ENCODE peak calls at places on chromosomes 13 and 19, in ten cellular contexts. One of them, this sample, is unnamed.

GRCh38 chr13:50474094-50474654 is 369.3 kb downstream of the DLEU7 start:
- DNase-seq in hypothalamus: no peak
- DNase-seq in left cardiac atrium: no peak
- DNase-seq in stimulated activated CD4-positive, alpha-beta T cell treated with anti-CD3 and anti-CD28 coated beads, TNF-alpha, amount 100 ng/mL, for 48 hours: no peak
- DNase-seq in right cardiac atrium: no peak
- DNase-seq in CD8-positive, alpha-beta T cell: no peak
- DNase-seq in NCI-H2029 treated with DMSO at 0.1 percent for 48 hours: no peak
- DNase-seq in OCI-LY7: no peak
- DNase-seq in GM04503: no peak
- DNase-seq in mesenteric fat pad: no peak
- DNase-seq in this sample: no peak

GRCh38 chr19:55383789-55384575 is at the start of gene TMEM238:
- DNase-seq in hypothalamus: peak
- DNase-seq in left cardiac atrium: peak
- DNase-seq in stimulated activated CD4-positive, alpha-beta T cell treated with anti-CD3 and anti-CD28 coated beads, TNF-alpha, amount 100 ng/mL, for 48 hours: no peak
- DNase-seq in right cardiac atrium: peak
- DNase-seq in CD8-positive, alpha-beta T cell: peak
- DNase-seq in NCI-H2029 treated with DMSO at 0.1 percent for 48 hours: no peak
- DNase-seq in OCI-LY7: peak
- DNase-seq in GM04503: no peak
- DNase-seq in mesenteric fat pad: no peak
- DNase-seq in this sample: peak

GRCh38 chr13:82480415-82480814 is 1401.9 kb downstream of the SLITRK1 start:
- DNase-seq in hypothalamus: no peak
- DNase-seq in left cardiac atrium: no peak
- DNase-seq in stimulated activated CD4-positive, alpha-beta T cell treated with anti-CD3 and anti-CD28 coated beads, TNF-alpha, amount 100 ng/mL, for 48 hours: no peak
- DNase-seq in right cardiac atrium: no peak
- DNase-seq in CD8-positive, alpha-beta T cell: no peak
- DNase-seq in NCI-H2029 treated with DMSO at 0.1 percent for 48 hours: no peak
- DNase-seq in OCI-LY7: no peak
- DNase-seq in GM04503: no peak
- DNase-seq in mesenteric fat pad: no peak
- DNase-seq in this sample: peak

GRCh38 chr19:58000677-58001076 is 1.9 kb downstream of the ZNF606 start:
- DNase-seq in hypothalamus: no peak
- DNase-seq in left cardiac atrium: no peak
- DNase-seq in stimulated activated CD4-positive, alpha-beta T cell treated with anti-CD3 and anti-CD28 coated beads, TNF-alpha, amount 100 ng/mL, for 48 hours: no peak
- DNase-seq in right cardiac atrium: no peak
- DNase-seq in CD8-positive, alpha-beta T cell: no peak
- DNase-seq in NCI-H2029 treated with DMSO at 0.1 percent for 48 hours: no peak
- DNase-seq in OCI-LY7: no peak
- DNase-seq in GM04503: no peak
- DNase-seq in mesenteric fat pad: no peak
- DNase-seq in this sample: no peak

GRCh38 chr13:102862624-102863210 is 16.9 kb downstream of the ERCC5 start:
- DNase-seq in hypothalamus: no peak
- DNase-seq in left cardiac atrium: no peak
- DNase-seq in stimulated activated CD4-positive, alpha-beta T cell treated with anti-CD3 and anti-CD28 coated beads, TNF-alpha, amount 100 ng/mL, for 48 hours: no peak
- DNase-seq in right cardiac atrium: no peak
- DNase-seq in CD8-positive, alpha-beta T cell: no peak
- DNase-seq in NCI-H2029 treated with DMSO at 0.1 percent for 48 hours: no peak
- DNase-seq in OCI-LY7: no peak
- DNase-seq in GM04503: no peak
- DNase-seq in mesenteric fat pad: no peak
- DNase-seq in this sample: no peak

GRCh38 chr13:92187378-92187989 is 789.1 kb downstream of the GPC5 start:
- DNase-seq in hypothalamus: no peak
- DNase-seq in left cardiac atrium: no peak
- DNase-seq in stimulated activated CD4-positive, alpha-beta T cell treated with anti-CD3 and anti-CD28 coated beads, TNF-alpha, amount 100 ng/mL, for 48 hours: no peak
- DNase-seq in right cardiac atrium: no peak
- DNase-seq in CD8-positive, alpha-beta T cell: no peak
- DNase-seq in NCI-H2029 treated with DMSO at 0.1 percent for 48 hours: peak
- DNase-seq in OCI-LY7: peak
- DNase-seq in GM04503: peak
- DNase-seq in mesenteric fat pad: no peak
- DNase-seq in this sample: peak

GRCh38 chr13:65497265-65497664 is 1732.9 kb downstream of the PCDH9 start:
- DNase-seq in hypothalamus: no peak
- DNase-seq in left cardiac atrium: no peak
- DNase-seq in stimulated activated CD4-positive, alpha-beta T cell treated with anti-CD3 and anti-CD28 coated beads, TNF-alpha, amount 100 ng/mL, for 48 hours: no peak
- DNase-seq in right cardiac atrium: no peak
- DNase-seq in CD8-positive, alpha-beta T cell: no peak
- DNase-seq in NCI-H2029 treated with DMSO at 0.1 percent for 48 hours: no peak
- DNase-seq in OCI-LY7: no peak
- DNase-seq in GM04503: peak
- DNase-seq in mesenteric fat pad: no peak
- DNase-seq in this sample: no peak

GRCh38 chr19:2747349-2747748 is 7.5 kb upstream of the SLC39A3 start:
- DNase-seq in hypothalamus: no peak
- DNase-seq in left cardiac atrium: no peak
- DNase-seq in stimulated activated CD4-positive, alpha-beta T cell treated with anti-CD3 and anti-CD28 coated beads, TNF-alpha, amount 100 ng/mL, for 48 hours: no peak
- DNase-seq in right cardiac atrium: no peak
- DNase-seq in CD8-positive, alpha-beta T cell: no peak
- DNase-seq in NCI-H2029 treated with DMSO at 0.1 percent for 48 hours: no peak
- DNase-seq in OCI-LY7: peak
- DNase-seq in GM04503: no peak
- DNase-seq in mesenteric fat pad: no peak
- DNase-seq in this sample: no peak

GRCh38 chr13:76775031-76775740 is 111.0 kb downstream of the KCTD12 start:
- DNase-seq in hypothalamus: no peak
- DNase-seq in left cardiac atrium: no peak
- DNase-seq in stimulated activated CD4-positive, alpha-beta T cell treated with anti-CD3 and anti-CD28 coated beads, TNF-alpha, amount 100 ng/mL, for 48 hours: no peak
- DNase-seq in right cardiac atrium: no peak
- DNase-seq in CD8-positive, alpha-beta T cell: no peak
- DNase-seq in NCI-H2029 treated with DMSO at 0.1 percent for 48 hours: no peak
- DNase-seq in OCI-LY7: no peak
- DNase-seq in GM04503: no peak
- DNase-seq in mesenteric fat pad: no peak
- DNase-seq in this sample: no peak

GRCh38 chr13:100707818-100708740 is 33.5 kb upstream of the TMTC4 start:
- DNase-seq in hypothalamus: peak
- DNase-seq in left cardiac atrium: no peak
- DNase-seq in stimulated activated CD4-positive, alpha-beta T cell treated with anti-CD3 and anti-CD28 coated beads, TNF-alpha, amount 100 ng/mL, for 48 hours: no peak
- DNase-seq in right cardiac atrium: no peak
- DNase-seq in CD8-positive, alpha-beta T cell: no peak
- DNase-seq in NCI-H2029 treated with DMSO at 0.1 percent for 48 hours: no peak
- DNase-seq in OCI-LY7: no peak
- DNase-seq in GM04503: no peak
- DNase-seq in mesenteric fat pad: no peak
- DNase-seq in this sample: no peak

GRCh38 chr13:113502686-113503085 is 12.2 kb upstream of the DCUN1D2 start:
- DNase-seq in hypothalamus: no peak
- DNase-seq in left cardiac atrium: no peak
- DNase-seq in stimulated activated CD4-positive, alpha-beta T cell treated with anti-CD3 and anti-CD28 coated beads, TNF-alpha, amount 100 ng/mL, for 48 hours: no peak
- DNase-seq in right cardiac atrium: no peak
- DNase-seq in CD8-positive, alpha-beta T cell: no peak
- DNase-seq in NCI-H2029 treated with DMSO at 0.1 percent for 48 hours: no peak
- DNase-seq in OCI-LY7: no peak
- DNase-seq in GM04503: no peak
- DNase-seq in mesenteric fat pad: no peak
- DNase-seq in this sample: no peak

GRCh38 chr19:49339364-49340068 is 4.3 kb downstream of the CD37 start:
- DNase-seq in hypothalamus: peak
- DNase-seq in left cardiac atrium: peak
- DNase-seq in stimulated activated CD4-positive, alpha-beta T cell treated with anti-CD3 and anti-CD28 coated beads, TNF-alpha, amount 100 ng/mL, for 48 hours: no peak
- DNase-seq in right cardiac atrium: peak
- DNase-seq in CD8-positive, alpha-beta T cell: no peak
- DNase-seq in NCI-H2029 treated with DMSO at 0.1 percent for 48 hours: no peak
- DNase-seq in OCI-LY7: no peak
- DNase-seq in GM04503: no peak
- DNase-seq in mesenteric fat pad: peak
- DNase-seq in this sample: no peak

GRCh38 chr13:75769141-75769905 is 133.2 kb downstream of the LMO7 start:
- DNase-seq in hypothalamus: no peak
- DNase-seq in left cardiac atrium: no peak
- DNase-seq in stimulated activated CD4-positive, alpha-beta T cell treated with anti-CD3 and anti-CD28 coated beads, TNF-alpha, amount 100 ng/mL, for 48 hours: no peak
- DNase-seq in right cardiac atrium: no peak
- DNase-seq in CD8-positive, alpha-beta T cell: no peak
- DNase-seq in NCI-H2029 treated with DMSO at 0.1 percent for 48 hours: no peak
- DNase-seq in OCI-LY7: no peak
- DNase-seq in GM04503: no peak
- DNase-seq in mesenteric fat pad: no peak
- DNase-seq in this sample: no peak

GRCh38 chr13:44078806-44079378 is 199.2 kb downstream of the LACC1 start:
- DNase-seq in hypothalamus: no peak
- DNase-seq in left cardiac atrium: no peak
- DNase-seq in stimulated activated CD4-positive, alpha-beta T cell treated with anti-CD3 and anti-CD28 coated beads, TNF-alpha, amount 100 ng/mL, for 48 hours: no peak
- DNase-seq in right cardiac atrium: no peak
- DNase-seq in CD8-positive, alpha-beta T cell: no peak
- DNase-seq in NCI-H2029 treated with DMSO at 0.1 percent for 48 hours: no peak
- DNase-seq in OCI-LY7: no peak
- DNase-seq in GM04503: no peak
- DNase-seq in mesenteric fat pad: no peak
- DNase-seq in this sample: peak

GRCh38 chr13:53398051-53398450 is 369.4 kb downstream of the OLFM4 start:
- DNase-seq in hypothalamus: no peak
- DNase-seq in left cardiac atrium: no peak
- DNase-seq in stimulated activated CD4-positive, alpha-beta T cell treated with anti-CD3 and anti-CD28 coated beads, TNF-alpha, amount 100 ng/mL, for 48 hours: no peak
- DNase-seq in right cardiac atrium: no peak
- DNase-seq in CD8-positive, alpha-beta T cell: no peak
- DNase-seq in NCI-H2029 treated with DMSO at 0.1 percent for 48 hours: no peak
- DNase-seq in OCI-LY7: no peak
- DNase-seq in GM04503: no peak
- DNase-seq in mesenteric fat pad: no peak
- DNase-seq in this sample: no peak

GRCh38 chr13:77751513-77752456 is 54.3 kb downstream of the SLAIN1 start:
- DNase-seq in hypothalamus: peak
- DNase-seq in left cardiac atrium: no peak
- DNase-seq in stimulated activated CD4-positive, alpha-beta T cell treated with anti-CD3 and anti-CD28 coated beads, TNF-alpha, amount 100 ng/mL, for 48 hours: no peak
- DNase-seq in right cardiac atrium: no peak
- DNase-seq in CD8-positive, alpha-beta T cell: peak
- DNase-seq in NCI-H2029 treated with DMSO at 0.1 percent for 48 hours: peak
- DNase-seq in OCI-LY7: peak
- DNase-seq in GM04503: peak
- DNase-seq in mesenteric fat pad: no peak
- DNase-seq in this sample: peak

GRCh38 chr13:61810065-61810464 is 394.4 kb upstream of the PCDH20 start:
- DNase-seq in hypothalamus: no peak
- DNase-seq in left cardiac atrium: no peak
- DNase-seq in stimulated activated CD4-positive, alpha-beta T cell treated with anti-CD3 and anti-CD28 coated beads, TNF-alpha, amount 100 ng/mL, for 48 hours: no peak
- DNase-seq in right cardiac atrium: no peak
- DNase-seq in CD8-positive, alpha-beta T cell: no peak
- DNase-seq in NCI-H2029 treated with DMSO at 0.1 percent for 48 hours: no peak
- DNase-seq in OCI-LY7: no peak
- DNase-seq in GM04503: no peak
- DNase-seq in mesenteric fat pad: no peak
- DNase-seq in this sample: no peak

GRCh38 chr13:37995052-37995451 is 125.5 kb upstream of the TRPC4 start:
- DNase-seq in hypothalamus: peak
- DNase-seq in left cardiac atrium: no peak
- DNase-seq in stimulated activated CD4-positive, alpha-beta T cell treated with anti-CD3 and anti-CD28 coated beads, TNF-alpha, amount 100 ng/mL, for 48 hours: no peak
- DNase-seq in right cardiac atrium: no peak
- DNase-seq in CD8-positive, alpha-beta T cell: no peak
- DNase-seq in NCI-H2029 treated with DMSO at 0.1 percent for 48 hours: no peak
- DNase-seq in OCI-LY7: no peak
- DNase-seq in GM04503: no peak
- DNase-seq in mesenteric fat pad: no peak
- DNase-seq in this sample: peak

GRCh38 chr19:53828531-53828930 is 4.4 kb upstream of the NLRP12 start:
- DNase-seq in hypothalamus: no peak
- DNase-seq in left cardiac atrium: no peak
- DNase-seq in stimulated activated CD4-positive, alpha-beta T cell treated with anti-CD3 and anti-CD28 coated beads, TNF-alpha, amount 100 ng/mL, for 48 hours: no peak
- DNase-seq in right cardiac atrium: no peak
- DNase-seq in CD8-positive, alpha-beta T cell: no peak
- DNase-seq in NCI-H2029 treated with DMSO at 0.1 percent for 48 hours: no peak
- DNase-seq in OCI-LY7: no peak
- DNase-seq in GM04503: no peak
- DNase-seq in mesenteric fat pad: no peak
- DNase-seq in this sample: no peak

GRCh38 chr13:49400755-49401659 is 42.9 kb downstream of the CAB39L start:
- DNase-seq in hypothalamus: peak
- DNase-seq in left cardiac atrium: no peak
- DNase-seq in stimulated activated CD4-positive, alpha-beta T cell treated with anti-CD3 and anti-CD28 coated beads, TNF-alpha, amount 100 ng/mL, for 48 hours: no peak
- DNase-seq in right cardiac atrium: no peak
- DNase-seq in CD8-positive, alpha-beta T cell: no peak
- DNase-seq in NCI-H2029 treated with DMSO at 0.1 percent for 48 hours: no peak
- DNase-seq in OCI-LY7: peak
- DNase-seq in GM04503: peak
- DNase-seq in mesenteric fat pad: no peak
- DNase-seq in this sample: peak

GRCh38 chr13:59088716-59089115 is 1075.0 kb downstream of the DIAPH3 start:
- DNase-seq in hypothalamus: no peak
- DNase-seq in left cardiac atrium: no peak
- DNase-seq in stimulated activated CD4-positive, alpha-beta T cell treated with anti-CD3 and anti-CD28 coated beads, TNF-alpha, amount 100 ng/mL, for 48 hours: no peak
- DNase-seq in right cardiac atrium: no peak
- DNase-seq in CD8-positive, alpha-beta T cell: no peak
- DNase-seq in NCI-H2029 treated with DMSO at 0.1 percent for 48 hours: no peak
- DNase-seq in OCI-LY7: no peak
- DNase-seq in GM04503: no peak
- DNase-seq in mesenteric fat pad: no peak
- DNase-seq in this sample: no peak

GRCh38 chr19:54172764-54173699 is at the start of gene TMC4:
- DNase-seq in hypothalamus: no peak
- DNase-seq in left cardiac atrium: no peak
- DNase-seq in stimulated activated CD4-positive, alpha-beta T cell treated with anti-CD3 and anti-CD28 coated beads, TNF-alpha, amount 100 ng/mL, for 48 hours: no peak
- DNase-seq in right cardiac atrium: peak
- DNase-seq in CD8-positive, alpha-beta T cell: no peak
- DNase-seq in NCI-H2029 treated with DMSO at 0.1 percent for 48 hours: peak
- DNase-seq in OCI-LY7: peak
- DNase-seq in GM04503: no peak
- DNase-seq in mesenteric fat pad: no peak
- DNase-seq in this sample: no peak

GRCh38 chr19:38229585-38230073 is 5.6 kb upstream of the DPF1 start:
- DNase-seq in hypothalamus: peak
- DNase-seq in left cardiac atrium: peak
- DNase-seq in stimulated activated CD4-positive, alpha-beta T cell treated with anti-CD3 and anti-CD28 coated beads, TNF-alpha, amount 100 ng/mL, for 48 hours: peak
- DNase-seq in right cardiac atrium: peak
- DNase-seq in CD8-positive, alpha-beta T cell: peak
- DNase-seq in NCI-H2029 treated with DMSO at 0.1 percent for 48 hours: no peak
- DNase-seq in OCI-LY7: peak
- DNase-seq in GM04503: no peak
- DNase-seq in mesenteric fat pad: no peak
- DNase-seq in this sample: peak

GRCh38 chr13:32330438-32330837 is 15.1 kb downstream of the BRCA2 start:
- DNase-seq in hypothalamus: no peak
- DNase-seq in left cardiac atrium: no peak
- DNase-seq in stimulated activated CD4-positive, alpha-beta T cell treated with anti-CD3 and anti-CD28 coated beads, TNF-alpha, amount 100 ng/mL, for 48 hours: no peak
- DNase-seq in right cardiac atrium: no peak
- DNase-seq in CD8-positive, alpha-beta T cell: no peak
- DNase-seq in NCI-H2029 treated with DMSO at 0.1 percent for 48 hours: no peak
- DNase-seq in OCI-LY7: no peak
- DNase-seq in GM04503: no peak
- DNase-seq in mesenteric fat pad: no peak
- DNase-seq in this sample: no peak

GRCh38 chr13:80022146-80022545 is 318.8 kb downstream of the SPRY2 start:
- DNase-seq in hypothalamus: no peak
- DNase-seq in left cardiac atrium: no peak
- DNase-seq in stimulated activated CD4-positive, alpha-beta T cell treated with anti-CD3 and anti-CD28 coated beads, TNF-alpha, amount 100 ng/mL, for 48 hours: no peak
- DNase-seq in right cardiac atrium: no peak
- DNase-seq in CD8-positive, alpha-beta T cell: no peak
- DNase-seq in NCI-H2029 treated with DMSO at 0.1 percent for 48 hours: no peak
- DNase-seq in OCI-LY7: no peak
- DNase-seq in GM04503: no peak
- DNase-seq in mesenteric fat pad: no peak
- DNase-seq in this sample: peak

GRCh38 chr13:101661839-101662238 is 209.4 kb downstream of the ITGBL1 start:
- DNase-seq in hypothalamus: no peak
- DNase-seq in left cardiac atrium: no peak
- DNase-seq in stimulated activated CD4-positive, alpha-beta T cell treated with anti-CD3 and anti-CD28 coated beads, TNF-alpha, amount 100 ng/mL, for 48 hours: no peak
- DNase-seq in right cardiac atrium: no peak
- DNase-seq in CD8-positive, alpha-beta T cell: no peak
- DNase-seq in NCI-H2029 treated with DMSO at 0.1 percent for 48 hours: no peak
- DNase-seq in OCI-LY7: no peak
- DNase-seq in GM04503: no peak
- DNase-seq in mesenteric fat pad: no peak
- DNase-seq in this sample: no peak